ENCODE peak calls at places on chromosomes 12 and 14, in six cellular contexts. One of them, this sample, is unnamed. For H3K4me1, the result is how much of the 10 kb centered on the place peaks cover.

GRCh38 chr14:101242442-101243385 is 318.6 kb upstream of the DIO3 start:
- DNase-seq in neural progenitor cell: no peak
- DNase-seq in heart left ventricle: no peak
- DNase-seq in astrocyte: no peak
- DNase-seq in upper lobe of right lung: no peak
- DNase-seq in pancreas: no peak
- DNase-seq in this sample: no peak

GRCh38 chr12:30450872-30451271 is 244.8 kb downstream of the IPO8 start:
- DNase-seq in astrocyte: peak
- DNase-seq in pancreas: no peak
- DNase-seq in upper lobe of right lung: no peak
- DNase-seq in heart left ventricle: no peak
- DNase-seq in neural progenitor cell: no peak
- DNase-seq in this sample: no peak

GRCh38 chr14:95184413-95184790 is 27.1 kb upstream of the DICER1 start:
- DNase-seq in pancreas: no peak
- DNase-seq in neural progenitor cell: no peak
- DNase-seq in astrocyte: no peak
- DNase-seq in heart left ventricle: peak
- DNase-seq in upper lobe of right lung: no peak
- DNase-seq in this sample: no peak

GRCh38 chr12:1805441-1806081 is 14.8 kb upstream of the LRTM2 start:
- DNase-seq in neural progenitor cell: no peak
- DNase-seq in pancreas: no peak
- DNase-seq in upper lobe of right lung: peak
- DNase-seq in astrocyte: no peak
- DNase-seq in heart left ventricle: peak
- DNase-seq in this sample: no peak

GRCh38 chr14:81517798-81518398 is 15.8 kb downstream of the SEL1L start:
- DNase-seq in astrocyte: no peak
- DNase-seq in heart left ventricle: peak
- DNase-seq in neural progenitor cell: no peak
- DNase-seq in pancreas: no peak
- DNase-seq in upper lobe of right lung: peak
- DNase-seq in this sample: no peak

GRCh38 chr14:69559581-69560011 is 15.1 kb downstream of the CCDC177 start:
- DNase-seq in pancreas: no peak
- DNase-seq in upper lobe of right lung: no peak
- DNase-seq in astrocyte: no peak
- DNase-seq in heart left ventricle: no peak
- DNase-seq in neural progenitor cell: peak
- DNase-seq in this sample: no peak

GRCh38 chr12:505221-505620 is 45.5 kb downstream of the B4GALNT3 start:
- DNase-seq in pancreas: no peak
- DNase-seq in upper lobe of right lung: no peak
- DNase-seq in astrocyte: no peak
- DNase-seq in heart left ventricle: no peak
- DNase-seq in neural progenitor cell: no peak
- DNase-seq in this sample: no peak

GRCh38 chr14:31189346-31190219 is 18.0 kb downstream of the HECTD1 start:
- DNase-seq in astrocyte: no peak
- DNase-seq in heart left ventricle: no peak
- DNase-seq in pancreas: no peak
- DNase-seq in neural progenitor cell: no peak
- DNase-seq in upper lobe of right lung: no peak
- DNase-seq in this sample: no peak

GRCh38 chr14:77612011-77612620 is 4.3 kb downstream of the SPTLC2 start:
- DNase-seq in heart left ventricle: no peak
- DNase-seq in neural progenitor cell: no peak
- DNase-seq in upper lobe of right lung: no peak
- DNase-seq in pancreas: no peak
- DNase-seq in astrocyte: peak
- DNase-seq in this sample: peak

GRCh38 chr14:65193891-65194290 is 91.6 kb upstream of the MAX start:
- DNase-seq in astrocyte: no peak
- DNase-seq in pancreas: no peak
- DNase-seq in neural progenitor cell: no peak
- DNase-seq in upper lobe of right lung: no peak
- DNase-seq in heart left ventricle: no peak
- DNase-seq in this sample: no peak

GRCh38 chr12:58393152-58393551 is 451.8 kb downstream of the ATP23 start:
- DNase-seq in astrocyte: peak
- DNase-seq in neural progenitor cell: no peak
- DNase-seq in heart left ventricle: no peak
- DNase-seq in upper lobe of right lung: no peak
- DNase-seq in pancreas: no peak
- DNase-seq in this sample: no peak

DNA sequence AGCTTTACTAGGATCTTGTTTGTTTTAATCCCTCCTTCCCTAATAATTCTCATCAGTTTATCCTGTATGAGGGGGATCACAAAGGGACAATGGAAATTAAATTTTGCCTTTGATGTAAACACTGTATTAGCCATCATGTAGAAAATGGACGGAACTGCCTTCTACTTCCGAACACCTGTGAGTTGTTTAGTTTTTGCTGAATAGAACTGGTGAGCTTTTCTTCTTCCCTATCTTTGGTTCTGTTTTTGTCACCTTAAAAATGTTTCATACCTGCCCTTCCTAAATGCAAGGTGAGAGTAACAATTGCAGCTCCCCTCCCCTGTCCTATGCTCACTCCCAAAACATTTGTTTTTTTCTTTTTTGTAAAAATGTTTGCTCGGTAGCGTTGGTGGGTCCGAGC is 7.6 kb downstream of the FOXA1 start:
- DNase-seq in neural progenitor cell: no peak
- DNase-seq in heart left ventricle: no peak
- DNase-seq in upper lobe of right lung: no peak
- DNase-seq in pancreas: no peak
- DNase-seq in astrocyte: no peak
- DNase-seq in this sample: no peak
- H3K4me3 ChIP-seq in neural progenitor cell: peak
- H3K4me3 ChIP-seq in heart left ventricle: no peak
- H3K4me3 ChIP-seq in upper lobe of right lung: peak
- H3K4me3 ChIP-seq in pancreas: no peak
- H3K4me3 ChIP-seq in astrocyte: no peak
- H3K4me3 ChIP-seq in this sample: no peak

GRCh38 chr12:48970702-48971334 is 717 bp downstream of the WNT10B start:
- DNase-seq in upper lobe of right lung: no peak
- DNase-seq in pancreas: no peak
- DNase-seq in heart left ventricle: no peak
- DNase-seq in astrocyte: no peak
- DNase-seq in neural progenitor cell: no peak
- DNase-seq in this sample: no peak

GRCh38 chr12:48973084-48973483 is 1.5 kb upstream of the WNT10B start:
- DNase-seq in neural progenitor cell: no peak
- DNase-seq in astrocyte: no peak
- DNase-seq in upper lobe of right lung: no peak
- DNase-seq in pancreas: no peak
- DNase-seq in heart left ventricle: no peak
- DNase-seq in this sample: no peak

GRCh38 chr12:48972213-48973021 is 882 bp upstream of the WNT10B start:
- DNase-seq in pancreas: no peak
- DNase-seq in upper lobe of right lung: no peak
- DNase-seq in neural progenitor cell: no peak
- DNase-seq in astrocyte: peak
- DNase-seq in heart left ventricle: no peak
- DNase-seq in this sample: peak

GRCh38 chr12:48973531-48973930 is 2.0 kb upstream of the WNT10B start:
- DNase-seq in neural progenitor cell: peak
- DNase-seq in heart left ventricle: peak
- DNase-seq in astrocyte: no peak
- DNase-seq in pancreas: no peak
- DNase-seq in upper lobe of right lung: no peak
- DNase-seq in this sample: no peak

DNA sequence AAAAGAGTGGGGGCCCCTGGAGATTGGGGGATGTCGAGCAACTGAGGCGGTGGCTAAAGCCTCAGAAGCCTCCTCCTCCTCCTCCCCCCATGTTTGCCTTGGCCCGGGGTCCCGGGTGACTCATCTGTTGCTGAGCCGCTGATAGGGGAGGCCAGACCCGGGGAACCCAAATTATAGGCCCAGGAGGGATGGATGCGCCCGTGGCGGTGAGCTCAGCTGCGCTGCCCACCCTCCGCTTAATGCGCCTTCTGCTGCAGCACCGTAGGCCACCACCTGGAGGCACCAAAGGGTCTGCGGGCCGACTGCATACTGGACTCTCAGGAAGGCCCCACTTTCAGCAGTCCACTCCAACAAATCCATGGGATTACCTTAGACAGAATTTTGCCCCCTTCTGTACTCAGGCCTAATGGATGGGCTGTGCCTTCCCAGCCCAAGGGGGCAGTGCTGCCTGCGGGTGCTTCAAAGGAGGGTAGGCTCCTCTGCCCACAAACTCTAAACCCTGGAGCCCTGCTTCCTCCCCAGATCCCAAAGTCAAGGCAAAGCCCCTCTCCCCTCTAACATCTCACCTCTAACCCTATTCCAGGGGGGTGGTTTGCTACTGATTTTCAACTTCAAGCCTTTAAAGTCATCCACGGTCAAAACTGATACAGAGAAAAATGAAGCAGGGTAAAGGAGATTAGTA is 2.6 kb upstream of the WNT10B start:
- DNase-seq in upper lobe of right lung: peak
- DNase-seq in neural progenitor cell: peak
- DNase-seq in astrocyte: peak
- DNase-seq in pancreas: no peak
- DNase-seq in heart left ventricle: peak
- DNase-seq in this sample: no peak
- H3K4me1 ChIP-seq in upper lobe of right lung: under half
- H3K4me1 ChIP-seq in neural progenitor cell: under half
- H3K4me1 ChIP-seq in astrocyte: half or more
- H3K4me1 ChIP-seq in pancreas: under half
- H3K4me1 ChIP-seq in heart left ventricle: half or more
- H3K4me1 ChIP-seq in this sample: half or more

DNA sequence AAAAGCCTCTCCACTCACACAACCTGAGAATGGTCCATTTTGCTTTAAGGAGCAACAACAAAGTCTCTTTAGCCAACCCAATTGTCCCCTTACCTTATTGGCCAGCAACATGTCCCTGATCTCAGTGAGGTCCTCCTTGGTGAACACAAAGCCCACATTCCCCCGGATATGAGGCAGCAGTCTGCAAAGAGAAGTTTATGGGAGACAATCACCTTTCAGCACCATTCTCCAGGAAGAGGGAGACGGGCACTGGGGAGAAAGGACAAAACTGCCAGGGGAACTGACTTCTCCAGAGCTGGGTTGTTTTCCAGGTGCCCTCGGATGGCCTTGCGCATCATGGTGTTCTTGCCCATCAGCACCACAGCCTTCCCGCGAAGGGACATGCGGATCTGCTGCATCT is 1.9 kb downstream of the RPLP0 start:
- DNase-seq in upper lobe of right lung: no peak
- DNase-seq in astrocyte: no peak
- DNase-seq in neural progenitor cell: no peak
- DNase-seq in heart left ventricle: no peak
- DNase-seq in pancreas: no peak
- DNase-seq in this sample: no peak
- H3K4me3 ChIP-seq in upper lobe of right lung: peak
- H3K4me3 ChIP-seq in astrocyte: peak
- H3K4me3 ChIP-seq in neural progenitor cell: peak
- H3K4me3 ChIP-seq in heart left ventricle: peak
- H3K4me3 ChIP-seq in pancreas: peak
- H3K4me3 ChIP-seq in this sample: no peak

GRCh38 chr12:120750806-120751205 is 25.2 kb downstream of the ACADS start:
- DNase-seq in upper lobe of right lung: no peak
- DNase-seq in astrocyte: no peak
- DNase-seq in neural progenitor cell: no peak
- DNase-seq in pancreas: no peak
- DNase-seq in heart left ventricle: no peak
- DNase-seq in this sample: no peak
- H3K4me1 ChIP-seq in upper lobe of right lung: under half
- H3K4me1 ChIP-seq in astrocyte: under half
- H3K4me1 ChIP-seq in neural progenitor cell: under half
- H3K4me1 ChIP-seq in pancreas: under half
- H3K4me1 ChIP-seq in heart left ventricle: under half
- H3K4me1 ChIP-seq in this sample: under half

DNA sequence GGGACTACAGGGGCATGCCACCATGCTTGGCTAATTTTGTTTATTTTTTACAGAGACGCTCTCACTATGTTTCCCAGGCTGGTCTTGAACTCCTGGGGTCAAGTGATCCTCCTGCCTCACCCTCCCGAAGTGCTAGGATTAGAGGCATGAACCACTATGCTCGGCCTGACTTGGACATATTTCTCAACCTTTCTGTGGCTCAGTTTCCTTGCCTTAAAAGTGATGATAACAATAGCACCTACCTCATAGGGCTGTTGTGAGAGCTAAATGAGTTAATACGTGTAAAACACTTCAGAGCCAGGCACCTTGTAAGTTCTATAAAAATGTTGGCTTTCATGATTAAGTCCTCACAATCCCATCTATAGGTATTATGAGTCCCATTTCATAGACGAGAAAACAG is 89.2 kb upstream of the METAP2 start:
- DNase-seq in neural progenitor cell: no peak
- DNase-seq in astrocyte: no peak
- DNase-seq in pancreas: no peak
- DNase-seq in upper lobe of right lung: no peak
- DNase-seq in heart left ventricle: no peak
- DNase-seq in this sample: no peak
- H3K4me3 ChIP-seq in neural progenitor cell: no peak
- H3K4me3 ChIP-seq in astrocyte: no peak
- H3K4me3 ChIP-seq in pancreas: no peak
- H3K4me3 ChIP-seq in upper lobe of right lung: no peak
- H3K4me3 ChIP-seq in heart left ventricle: no peak
- H3K4me3 ChIP-seq in this sample: no peak

GRCh38 chr12:24738436-24738835 is 210.5 kb downstream of the BCAT1 start:
- DNase-seq in pancreas: no peak
- DNase-seq in neural progenitor cell: no peak
- DNase-seq in upper lobe of right lung: no peak
- DNase-seq in astrocyte: peak
- DNase-seq in heart left ventricle: no peak
- DNase-seq in this sample: no peak
- H3K4me1 ChIP-seq in pancreas: under half
- H3K4me1 ChIP-seq in neural progenitor cell: under half
- H3K4me1 ChIP-seq in upper lobe of right lung: under half
- H3K4me1 ChIP-seq in astrocyte: under half
- H3K4me1 ChIP-seq in heart left ventricle: under half
- H3K4me1 ChIP-seq in this sample: under half